ENCODE peak calls at places on chromosomes 2 and 18, in six cellular contexts. F is activated CD4-positive, alpha-beta T cell treated with anti-CD3 and anti-CD28 coated beads, Interleukin-2, amount 10 ng/mL, durations not matched to agents 7 days and 5 days; W is WTC11; D is CD8-positive, alpha-beta memory T cell; M is DMS153; C is NCI-H1436 treated with DMSO at 0.1 percent for 48 hours. V is an unnamed sample.

GRCh38 chr2:239204876-239205468 is 195.8 kb downstream of the HDAC4 start:
- DNase-seq in F (no peak), W (no peak), D (no peak), M (no peak), C (no peak), V (no peak)

GRCh38 chr18:35158728-35159443 is 81.9 kb upstream of the ZNF397 start:
- DNase-seq in F (peak), W (no peak), D (no peak), M (peak), C (no peak), V (no peak)

GRCh38 chr18:68041327-68041726 is 524.8 kb upstream of the DSEL start:
- DNase-seq in F (no peak), W (no peak), D (no peak), M (no peak), C (no peak), V (no peak)

GRCh38 chr2:161710131-161710915 is 86.1 kb downstream of the SLC4A10 start:
- DNase-seq in F (no peak), W (no peak), D (no peak), M (no peak), C (no peak), V (no peak)

GRCh38 chr18:25517881-25518715 is 166.1 kb upstream of the ZNF521 start:
- DNase-seq in F (no peak), W (no peak), D (no peak), M (no peak), C (no peak), V (no peak)

GRCh38 chr2:190670182-190670946 is 21.5 kb downstream of the NAB1 start:
- DNase-seq in F (no peak), W (no peak), D (no peak), M (no peak), C (no peak), V (no peak)

GRCh38 chr2:88038263-88039105 is 17.1 kb downstream of the KRCC1 start:
- DNase-seq in F (no peak), W (no peak), D (no peak), M (no peak), C (no peak), V (no peak)

GRCh38 chr18:7467708-7468466 is 99.2 kb upstream of the PTPRM start:
- DNase-seq in F (no peak), W (no peak), D (no peak), M (no peak), C (no peak), V (no peak)

GRCh38 chr2:69298862-69299261 is 88.2 kb downstream of the GFPT1 start:
- DNase-seq in F (no peak), W (no peak), D (no peak), M (no peak), C (no peak), V (no peak)

GRCh38 chr2:16662440-16662839 is 3.2 kb downstream of the CYRIA start:
- DNase-seq in F (no peak), W (no peak), D (no peak), M (no peak), C (no peak), V (no peak)

GRCh38 chr2:168460561-168460960 is 4.5 kb downstream of the CERS6 start:
- DNase-seq in F (no peak), W (no peak), D (no peak), M (no peak), C (no peak), V (no peak)

GRCh38 chr2:26016012-26016742 is 17.7 kb upstream of the RAB10 start:
- DNase-seq in F (no peak), W (no peak), D (no peak), M (no peak), C (no peak), V (no peak)

GRCh38 chr2:127604986-127605385 is 41.0 kb upstream of the GPR17 start:
- DNase-seq in F (no peak), W (no peak), D (no peak), M (no peak), C (no peak), V (no peak)

GRCh38 chr2:19355416-19355821 is 3.0 kb downstream of the OSR1 start:
- DNase-seq in F (no peak), W (no peak), D (no peak), M (no peak), C (no peak), V (no peak)

GRCh38 chr2:55010915-55011314 is 39.3 kb downstream of the RTN4 start:
- DNase-seq in F (no peak), W (no peak), D (no peak), M (no peak), C (no peak), V (no peak)

GRCh38 chr2:17795309-17795708 is 21.0 kb upstream of the MSGN1 start:
- DNase-seq in F (no peak), W (no peak), D (no peak), M (no peak), C (no peak), V (no peak)

V was measured in NCI-H345.